ENCODE peak calls at places on chromosomes 2 and 18, in seven cellular contexts. One of them, this sample, is unnamed.

GRCh38 chr2:150850641-150851040 is 363.2 kb upstream of the RND3 start:
- DNase-seq in left ventricle myocardium inferior: no peak
- DNase-seq in astrocyte of the spinal cord: no peak
- DNase-seq in GM12865: no peak
- DNase-seq in right atrium auricular region: no peak
- DNase-seq in A549: no peak
- DNase-seq in cardiac muscle cell: no peak
- DNase-seq in this sample: no peak

GRCh38 chr2:133720429-133720828 is 152.2 kb upstream of the NCKAP5 start:
- DNase-seq in astrocyte of the spinal cord: no peak
- DNase-seq in GM12865: no peak
- DNase-seq in cardiac muscle cell: no peak
- DNase-seq in left ventricle myocardium inferior: no peak
- DNase-seq in right atrium auricular region: no peak
- DNase-seq in A549: no peak
- DNase-seq in this sample: no peak

GRCh38 chr2:240204431-240205276 is 64.2 kb upstream of the OTOS start:
- DNase-seq in GM12865: no peak
- DNase-seq in right atrium auricular region: no peak
- DNase-seq in A549: no peak
- DNase-seq in left ventricle myocardium inferior: peak; percentile 34
- DNase-seq in astrocyte of the spinal cord: no peak
- DNase-seq in cardiac muscle cell: no peak
- DNase-seq in this sample: no peak

GRCh38 chr18:21004721-21005120 is 106.9 kb downstream of the ROCK1 start:
- DNase-seq in right atrium auricular region: no peak
- DNase-seq in A549: peak; percentile 4
- DNase-seq in left ventricle myocardium inferior: no peak
- DNase-seq in GM12865: no peak
- DNase-seq in astrocyte of the spinal cord: peak; percentile 84
- DNase-seq in cardiac muscle cell: peak; percentile 93
- DNase-seq in this sample: peak; percentile 96

GRCh38 chr2:129334696-129335095 is 644.8 kb upstream of the RAB6C start:
- DNase-seq in GM12865: no peak
- DNase-seq in cardiac muscle cell: no peak
- DNase-seq in left ventricle myocardium inferior: peak; percentile 45
- DNase-seq in right atrium auricular region: no peak
- DNase-seq in astrocyte of the spinal cord: no peak
- DNase-seq in A549: no peak
- DNase-seq in this sample: no peak

GRCh38 chr2:35989523-35989922 is 366.1 kb upstream of the CRIM1 start:
- DNase-seq in GM12865: no peak
- DNase-seq in A549: peak; percentile 29
- DNase-seq in astrocyte of the spinal cord: no peak
- DNase-seq in right atrium auricular region: no peak
- DNase-seq in cardiac muscle cell: no peak
- DNase-seq in left ventricle myocardium inferior: no peak
- DNase-seq in this sample: no peak

GRCh38 chr2:240630771-240631560 is 5.7 kb downstream of the GPR35 start:
- DNase-seq in A549: no peak
- DNase-seq in GM12865: no peak
- DNase-seq in left ventricle myocardium inferior: no peak
- DNase-seq in cardiac muscle cell: no peak
- DNase-seq in astrocyte of the spinal cord: no peak
- DNase-seq in right atrium auricular region: no peak
- DNase-seq in this sample: no peak

GRCh38 chr2:118165595-118165994 is 77.3 kb downstream of the INSIG2 start:
- DNase-seq in A549: no peak
- DNase-seq in astrocyte of the spinal cord: no peak
- DNase-seq in left ventricle myocardium inferior: no peak
- DNase-seq in cardiac muscle cell: no peak
- DNase-seq in GM12865: no peak
- DNase-seq in right atrium auricular region: no peak
- DNase-seq in this sample: no peak

GRCh38 chr18:49476664-49477411 is 10.2 kb downstream of the C18orf32 start:
- DNase-seq in GM12865: no peak
- DNase-seq in right atrium auricular region: no peak
- DNase-seq in left ventricle myocardium inferior: no peak
- DNase-seq in A549: peak; percentile 68
- DNase-seq in cardiac muscle cell: peak; percentile 92
- DNase-seq in astrocyte of the spinal cord: peak; percentile 86
- DNase-seq in this sample: peak; percentile 88

GRCh38 chr2:43898134-43898957 is 59.6 kb downstream of the ABCG8 start:
- DNase-seq in right atrium auricular region: no peak
- DNase-seq in cardiac muscle cell: no peak
- DNase-seq in astrocyte of the spinal cord: peak; percentile 75
- DNase-seq in left ventricle myocardium inferior: no peak
- DNase-seq in GM12865: no peak
- DNase-seq in A549: peak; percentile 76
- DNase-seq in this sample: no peak

GRCh38 chr2:236168110-236169067 is at the start of gene GBX2:
- DNase-seq in left ventricle myocardium inferior: no peak
- DNase-seq in astrocyte of the spinal cord: peak; percentile 72
- DNase-seq in A549: peak; percentile 89
- DNase-seq in cardiac muscle cell: peak; percentile 70
- DNase-seq in right atrium auricular region: no peak
- DNase-seq in GM12865: no peak
- DNase-seq in this sample: no peak

GRCh38 chr2:64586883-64587481 is 62.9 kb downstream of the AFTPH start:
- DNase-seq in GM12865: peak; percentile 58
- DNase-seq in A549: peak; percentile 60
- DNase-seq in astrocyte of the spinal cord: peak; percentile 57
- DNase-seq in right atrium auricular region: no peak
- DNase-seq in cardiac muscle cell: peak; percentile 71
- DNase-seq in left ventricle myocardium inferior: no peak
- DNase-seq in this sample: peak; percentile 82

GRCh38 chr2:149507933-149508332 is 79.6 kb downstream of the MMADHC start:
- DNase-seq in cardiac muscle cell: no peak
- DNase-seq in right atrium auricular region: no peak
- DNase-seq in left ventricle myocardium inferior: no peak
- DNase-seq in A549: no peak
- DNase-seq in astrocyte of the spinal cord: no peak
- DNase-seq in GM12865: no peak
- DNase-seq in this sample: no peak

GRCh38 chr18:33669589-33669988 is 91.6 kb downstream of the ASXL3 start:
- DNase-seq in astrocyte of the spinal cord: no peak
- DNase-seq in cardiac muscle cell: no peak
- DNase-seq in A549: no peak
- DNase-seq in GM12865: no peak
- DNase-seq in right atrium auricular region: no peak
- DNase-seq in left ventricle myocardium inferior: no peak
- DNase-seq in this sample: no peak

GRCh38 chr2:232838406-232838874 is 31.6 kb upstream of the SNORC start:
- DNase-seq in right atrium auricular region: no peak
- DNase-seq in cardiac muscle cell: no peak
- DNase-seq in A549: peak; percentile 13
- DNase-seq in left ventricle myocardium inferior: no peak
- DNase-seq in astrocyte of the spinal cord: peak; percentile 7
- DNase-seq in GM12865: peak; percentile 64
- DNase-seq in this sample: no peak

GRCh38 chr2:189252991-189253680 is 73.6 kb upstream of the COL5A2 start:
- DNase-seq in astrocyte of the spinal cord: no peak
- DNase-seq in A549: peak; percentile 47
- DNase-seq in right atrium auricular region: no peak
- DNase-seq in left ventricle myocardium inferior: no peak
- DNase-seq in cardiac muscle cell: no peak
- DNase-seq in GM12865: no peak
- DNase-seq in this sample: no peak

GRCh38 chr2:68371581-68371980 is 6.5 kb downstream of the PLEK start:
- DNase-seq in left ventricle myocardium inferior: no peak
- DNase-seq in A549: no peak
- DNase-seq in cardiac muscle cell: no peak
- DNase-seq in astrocyte of the spinal cord: peak; percentile 5
- DNase-seq in right atrium auricular region: no peak
- DNase-seq in GM12865: peak; percentile 46
- DNase-seq in this sample: no peak

GRCh38 chr2:109494351-109494750 is 119.4 kb downstream of the SEPTIN10 start:
- DNase-seq in astrocyte of the spinal cord: no peak
- DNase-seq in A549: no peak
- DNase-seq in right atrium auricular region: no peak
- DNase-seq in cardiac muscle cell: no peak
- DNase-seq in left ventricle myocardium inferior: no peak
- DNase-seq in GM12865: no peak
- DNase-seq in this sample: no peak

GRCh38 chr2:217916504-217917254 is 86.1 kb downstream of the TNS1 start:
- DNase-seq in cardiac muscle cell: no peak
- DNase-seq in right atrium auricular region: no peak
- DNase-seq in GM12865: no peak
- DNase-seq in astrocyte of the spinal cord: no peak
- DNase-seq in left ventricle myocardium inferior: no peak
- DNase-seq in A549: no peak
- DNase-seq in this sample: no peak

GRCh38 chr2:205733648-205734047 is 51.3 kb downstream of the NRP2 start:
- DNase-seq in right atrium auricular region: no peak
- DNase-seq in left ventricle myocardium inferior: no peak
- DNase-seq in GM12865: no peak
- DNase-seq in A549: no peak
- DNase-seq in astrocyte of the spinal cord: no peak
- DNase-seq in cardiac muscle cell: no peak
- DNase-seq in this sample: no peak

GRCh38 chr2:10397297-10397875 is 50.7 kb downstream of the ODC1 start:
- DNase-seq in GM12865: no peak
- DNase-seq in left ventricle myocardium inferior: no peak
- DNase-seq in astrocyte of the spinal cord: no peak
- DNase-seq in A549: no peak
- DNase-seq in cardiac muscle cell: no peak
- DNase-seq in right atrium auricular region: no peak
- DNase-seq in this sample: no peak

GRCh38 chr18:25686960-25687520 is 335.1 kb upstream of the ZNF521 start:
- DNase-seq in cardiac muscle cell: no peak
- DNase-seq in GM12865: no peak
- DNase-seq in right atrium auricular region: no peak
- DNase-seq in A549: no peak
- DNase-seq in left ventricle myocardium inferior: no peak
- DNase-seq in astrocyte of the spinal cord: no peak
- DNase-seq in this sample: no peak

GRCh38 chr18:36296591-36297418 is 708 bp upstream of the FHOD3 start:
- DNase-seq in cardiac muscle cell: peak; percentile 93
- DNase-seq in A549: peak; percentile 74
- DNase-seq in right atrium auricular region: no peak
- DNase-seq in GM12865: peak; percentile 68
- DNase-seq in left ventricle myocardium inferior: peak; percentile 60
- DNase-seq in astrocyte of the spinal cord: peak; percentile 83
- DNase-seq in this sample: peak; percentile 82
- H3K4me3 ChIP-seq in cardiac muscle cell: peak overlapping the region; percentile 71
- H3K4me3 ChIP-seq in A549: peak overlapping the region; percentile 67
- H3K4me3 ChIP-seq in right atrium auricular region: peak overlapping the region; percentile 54
- H3K4me3 ChIP-seq in GM12865: peak overlapping the region; percentile 71
- H3K4me3 ChIP-seq in left ventricle myocardium inferior: peak overlapping the region; percentile 89
- H3K4me3 ChIP-seq in astrocyte of the spinal cord: peak overlapping the region; percentile 54
- H3K4me3 ChIP-seq in this sample: peak overlapping the region; percentile 63

GRCh38 chr2:194323740-194324139 is 1333.3 kb upstream of the SLC39A10 start:
- DNase-seq in GM12865: no peak
- DNase-seq in right atrium auricular region: no peak
- DNase-seq in left ventricle myocardium inferior: no peak
- DNase-seq in astrocyte of the spinal cord: no peak
- DNase-seq in cardiac muscle cell: no peak
- DNase-seq in A549: no peak
- DNase-seq in this sample: no peak

GRCh38 chr2:194314042-194314441 is 1343.0 kb upstream of the SLC39A10 start:
- DNase-seq in right atrium auricular region: no peak
- DNase-seq in GM12865: no peak
- DNase-seq in astrocyte of the spinal cord: no peak
- DNase-seq in left ventricle myocardium inferior: no peak
- DNase-seq in cardiac muscle cell: no peak
- DNase-seq in A549: no peak
- DNase-seq in this sample: no peak

GRCh38 chr2:194320520-194320919 is 1336.5 kb upstream of the SLC39A10 start:
- DNase-seq in left ventricle myocardium inferior: no peak
- DNase-seq in astrocyte of the spinal cord: no peak
- DNase-seq in cardiac muscle cell: no peak
- DNase-seq in A549: no peak
- DNase-seq in right atrium auricular region: no peak
- DNase-seq in GM12865: no peak
- DNase-seq in this sample: no peak

GRCh38 chr2:194319222-194319992 is 1337.6 kb upstream of the SLC39A10 start:
- DNase-seq in right atrium auricular region: no peak
- DNase-seq in GM12865: peak; percentile 12
- DNase-seq in left ventricle myocardium inferior: no peak
- DNase-seq in cardiac muscle cell: no peak
- DNase-seq in A549: peak; percentile 31
- DNase-seq in astrocyte of the spinal cord: no peak
- DNase-seq in this sample: no peak
- TF ChIP-seq CTCF in right atrium auricular region: no peak
- TF ChIP-seq CTCF in GM12865: peak; percentile 30
- TF ChIP-seq CTCF in left ventricle myocardium inferior: no peak
- TF ChIP-seq CTCF in cardiac muscle cell: no peak
- TF ChIP-seq CTCF in A549: no peak
- TF ChIP-seq CTCF in astrocyte of the spinal cord: peak; percentile 6
- TF ChIP-seq CTCF in this sample: no peak

GRCh38 chr2:121649402-121649651 is at the start of gene CLASP1:
- DNase-seq in right atrium auricular region: peak; percentile 96
- DNase-seq in cardiac muscle cell: peak; percentile 99
- DNase-seq in GM12865: peak; percentile 98
- DNase-seq in A549: peak; percentile 98
- DNase-seq in left ventricle myocardium inferior: peak; percentile 96
- DNase-seq in astrocyte of the spinal cord: peak; percentile 99
- DNase-seq in this sample: peak; percentile 97

GRCh38 chr2:121649652-121650553 is 641 bp upstream of the CLASP1 start:
- DNase-seq in A549: peak; percentile 95
- DNase-seq in cardiac muscle cell: peak; percentile 94
- DNase-seq in astrocyte of the spinal cord: peak; percentile 91
- DNase-seq in right atrium auricular region: peak; percentile 89
- DNase-seq in GM12865: peak; percentile 96
- DNase-seq in left ventricle myocardium inferior: peak; percentile 88
- DNase-seq in this sample: peak; percentile 92

GRCh38 chr2:121648611-121649401 is 456 bp downstream of the CLASP1 start:
- DNase-seq in astrocyte of the spinal cord: peak; percentile 62
- DNase-seq in A549: peak; percentile 40
- DNase-seq in right atrium auricular region: peak; percentile 65
- DNase-seq in left ventricle myocardium inferior: peak; percentile 39
- DNase-seq in cardiac muscle cell: peak; percentile 58
- DNase-seq in GM12865: peak; percentile 68
- DNase-seq in this sample: peak; percentile 66

GRCh38 chr2:121648206-121648605 is 1.1 kb downstream of the CLASP1 start:
- DNase-seq in A549: no peak
- DNase-seq in left ventricle myocardium inferior: no peak
- DNase-seq in astrocyte of the spinal cord: no peak
- DNase-seq in cardiac muscle cell: peak; percentile 41
- DNase-seq in GM12865: peak; percentile 54
- DNase-seq in right atrium auricular region: no peak
- DNase-seq in this sample: no peak

DNA sequence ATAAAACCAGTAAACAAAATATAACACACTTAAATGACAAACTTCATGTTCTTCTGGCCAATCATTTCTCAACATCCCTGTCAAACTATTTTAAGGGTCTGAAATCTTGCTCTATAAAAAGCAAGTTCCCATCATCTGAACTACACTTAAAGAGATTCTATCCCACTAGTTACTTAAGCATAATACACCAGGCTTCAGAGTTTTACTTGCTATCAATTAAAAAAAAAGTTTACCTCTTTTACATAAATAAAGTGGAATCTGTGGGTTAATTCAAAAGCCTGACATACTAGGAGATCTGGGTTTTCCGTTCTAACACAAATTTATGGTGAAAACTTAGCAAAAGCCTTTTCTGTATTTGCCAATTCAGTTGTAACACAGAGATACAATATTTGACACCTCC is 1.9 kb downstream of the CLASP1 start:
- DNase-seq in right atrium auricular region: no peak
- DNase-seq in cardiac muscle cell: no peak
- DNase-seq in left ventricle myocardium inferior: no peak
- DNase-seq in GM12865: no peak
- DNase-seq in astrocyte of the spinal cord: no peak
- DNase-seq in A549: no peak
- DNase-seq in this sample: no peak
- H3K4me3 ChIP-seq in right atrium auricular region: peak overlapping the region; percentile 89
- H3K4me3 ChIP-seq in cardiac muscle cell: peak overlapping the region; percentile 86
- H3K4me3 ChIP-seq in left ventricle myocardium inferior: peak overlapping the region; percentile 94
- H3K4me3 ChIP-seq in GM12865: peak overlapping the region; percentile 96
- H3K4me3 ChIP-seq in astrocyte of the spinal cord: peak overlapping the region; percentile 85
- H3K4me3 ChIP-seq in A549: no peak overlapping the region
- H3K4me3 ChIP-seq in this sample: peak overlapping the region; percentile 90

GRCh38 chr2:136017786-136018185 is 32.4 kb upstream of the DARS1 start:
- DNase-seq in left ventricle myocardium inferior: no peak
- DNase-seq in astrocyte of the spinal cord: no peak
- DNase-seq in GM12865: no peak
- DNase-seq in right atrium auricular region: no peak
- DNase-seq in A549: no peak
- DNase-seq in cardiac muscle cell: no peak
- DNase-seq in this sample: no peak
- TF ChIP-seq CTCF in left ventricle myocardium inferior: no peak
- TF ChIP-seq CTCF in astrocyte of the spinal cord: no peak
- TF ChIP-seq CTCF in GM12865: no peak
- TF ChIP-seq CTCF in right atrium auricular region: no peak
- TF ChIP-seq CTCF in A549: no peak
- TF ChIP-seq CTCF in cardiac muscle cell: no peak
- TF ChIP-seq CTCF in this sample: no peak

This sample was measured in fibroblast of the aortic adventitia.